ENCODE peak calls at places on chromosomes 6 and 20, in four cellular contexts. V is RPMI7951, B is tibial nerve, M is HEK293T. E is an unnamed sample.

GRCh38 chr6:88561974-88562736 is 396.0 kb upstream of the CNR1 start:
- DNase-seq in V (no peak), B (no peak), M (no peak), E (no peak)

GRCh38 chr6:1110164-1110563 is 201.7 kb upstream of the FOXQ1 start:
- DNase-seq in V (peak), B (no peak), M (no peak), E (no peak)

GRCh38 chr6:159107451-159108260 is 61.5 kb upstream of the FNDC1 start:
- DNase-seq in V (peak), B (no peak), M (no peak), E (no peak)

GRCh38 chr6:31142356-31142755 is 3.5 kb upstream of the PSORS1C2 start:
- DNase-seq in V (peak), B (no peak), M (no peak), E (no peak)

GRCh38 chr6:42745083-42745637 is 743 bp downstream of the TBCC start:
- DNase-seq in V (peak), B (no peak), M (peak), E (no peak)

GRCh38 chr6:31968791-31969711 is 2.9 kb downstream of the DXO start:
- DNase-seq in V (no peak), B (no peak), M (no peak), E (no peak)

GRCh38 chr20:33893314-33893713 is 82.2 kb downstream of the CHMP4B start:
- DNase-seq in V (no peak), B (no peak), M (no peak), E (no peak)

GRCh38 chr6:85864453-85865401 is 222.0 kb upstream of the SYNCRIP start:
- DNase-seq in V (peak), B (no peak), M (no peak), E (no peak)

GRCh38 chr20:59144831-59145196 is 18.8 kb upstream of the ZNF831 start:
- DNase-seq in V (no peak), B (no peak), M (no peak), E (no peak)

GRCh38 chr6:161066511-161066910 is 74.9 kb downstream of the MAP3K4 start:
- DNase-seq in V (no peak), B (no peak), M (no peak), E (no peak)

GRCh38 chr6:75430631-75431345 is 62.8 kb downstream of the FILIP1 start:
- DNase-seq in V (no peak), B (no peak), M (no peak), E (no peak)

GRCh38 chr6:129923520-129923919 is 62.4 kb upstream of the TMEM244 start:
- DNase-seq in V (no peak), B (no peak), M (no peak), E (no peak)

GRCh38 chr6:24583463-24584389 is 62.3 kb downstream of the KIAA0319 start:
- DNase-seq in V (peak), B (peak), M (peak), E (no peak)

GRCh38 chr6:156710479-156710878 is 66.7 kb upstream of the ARID1B start:
- DNase-seq in V (no peak), B (no peak), M (no peak), E (no peak)

GRCh38 chr6:19470333-19470732 is 366.8 kb upstream of the ID4 start:
- DNase-seq in V (no peak), B (no peak), M (no peak), E (no peak)

GRCh38 chr20:59010995-59011873 is 4.2 kb upstream of the CTSZ start:
- DNase-seq in V (peak), B (no peak), M (no peak), E (no peak)

GRCh38 chr20:33411711-33412483 is 10.6 kb upstream of the CDK5RAP1 start:
- DNase-seq in V (no peak), B (no peak), M (no peak), E (no peak)

GRCh38 chr6:155212106-155212505 is 51.7 kb upstream of the CLDN20 start:
- DNase-seq in V (no peak), B (no peak), M (no peak), E (no peak)

GRCh38 chr6:152428126-152428525 is 209.0 kb downstream of the SYNE1 start:
- DNase-seq in V (peak), B (no peak), M (no peak), E (no peak)

GRCh38 chr20:50673146-50673830 is 18.1 kb downstream of the RIPOR3 start:
- DNase-seq in V (peak), B (no peak), M (no peak), E (no peak)

GRCh38 chr6:56758553-56758952 is 115.9 kb upstream of the DST start:
- DNase-seq in V (no peak), B (no peak), M (no peak), E (no peak)

GRCh38 chr6:6984585-6985366 is 123.0 kb upstream of the RREB1 start:
- DNase-seq in V (no peak), B (no peak), M (no peak), E (no peak)

GRCh38 chr6:169702640-169703246 is 817 bp downstream of the C6orf120 start:
- DNase-seq in V (peak), B (no peak), M (peak), E (no peak)

GRCh38 chr6:11607381-11607780 is 69.8 kb downstream of the TMEM170B start:
- DNase-seq in V (no peak), B (peak), M (no peak), E (no peak)

GRCh38 chr6:150934380-150934779 is 68.9 kb downstream of the MTHFD1L start:
- DNase-seq in V (peak), B (no peak), M (no peak), E (no peak)

GRCh38 chr6:43923376-43924221 is 153.6 kb downstream of the VEGFA start:
- DNase-seq in V (peak), B (no peak), M (no peak), E (no peak)

GRCh38 chr6:90483116-90483839 is 103.6 kb downstream of the MAP3K7 start:
- DNase-seq in V (peak), B (no peak), M (no peak), E (no peak)

GRCh38 chr6:80445752-80446151 is 339.3 kb downstream of the BCKDHB start:
- DNase-seq in V (no peak), B (no peak), M (no peak), E (no peak)

GRCh38 chr6:79143320-79143898 is 65.4 kb upstream of the PHIP start:
- DNase-seq in V (no peak), B (no peak), M (no peak), E (no peak)

GRCh38 chr6:76694779-76695178 is 622.3 kb upstream of the IMPG1 start:
- DNase-seq in V (peak), B (no peak), M (no peak), E (no peak)

GRCh38 chr20:36773123-36773547 is 428 bp downstream of the DSN1 start:
- DNase-seq in V (peak), B (no peak), M (no peak), E (no peak)

GRCh38 chr6:163554663-163555062 is 140.1 kb downstream of the QKI start:
- DNase-seq in V (peak), B (peak), M (peak), E (no peak)

GRCh38 chr6:154738561-154738961 is 5.3 kb downstream of the SCAF8 start:
- DNase-seq in V (no peak), B (no peak), M (no peak), E (no peak)

GRCh38 chr6:112879920-112880413 is 532.8 kb downstream of the RFPL4B start:
- DNase-seq in V (no peak), B (no peak), M (no peak), E (no peak)

GRCh38 chr20:11210611-11211010 is 536.8 kb upstream of the JAG1 start:
- DNase-seq in V (no peak), B (no peak), M (no peak), E (no peak)

GRCh38 chr6:115720900-115721299 is 339.8 kb downstream of the FRK start:
- DNase-seq in V (no peak), B (no peak), M (no peak), E (no peak)

GRCh38 chr20:6169251-6169650 is 46.4 kb upstream of the FERMT1 start:
- DNase-seq in V (peak), B (no peak), M (no peak), E (no peak)

GRCh38 chr6:22036267-22036666 is 260.6 kb downstream of the PRL start:
- DNase-seq in V (peak), B (no peak), M (no peak), E (no peak)